ENCODE peak calls at places on chromosomes 1 and 21, in eight cellular contexts. L is T-helper 2 cell, Y is A549, P is HT1080, H is cardiac fibroblast, B is fibroblast of mammary gland, N is AG04450, C is neuronal stem cell. G is an unnamed sample.

GRCh38 chr1:42210421-42211133 is 46.0 kb upstream of the GUCA2A start:
- DNase-seq in L (no peak), Y (no peak), P (peak; percentile 87), H (peak; percentile 36), B (peak; percentile 74), N (no peak), C (no peak), G (no peak)

GRCh38 chr1:73065585-73065984 is 783.2 kb upstream of the NEGR1 start:
- DNase-seq in L (no peak), Y (no peak), P (no peak), H (no peak), B (no peak), N (no peak), C (peak; percentile 75), G (no peak)

GRCh38 chr1:204842892-204843291 is 27.8 kb upstream of the NFASC start:
- DNase-seq in L (no peak), Y (no peak), P (peak; percentile 34), H (no peak), B (peak; percentile 7), N (no peak), C (no peak), G (no peak)

GRCh38 chr1:35707253-35708178 is 11.2 kb downstream of the C1orf216 start:
- DNase-seq in L (peak; percentile 11), Y (no peak), P (no peak), H (no peak), B (no peak), N (no peak), C (peak; percentile 81), G (peak; percentile 33)

GRCh38 chr1:102772831-102773230 is 335.5 kb downstream of the COL11A1 start:
- DNase-seq in L (no peak), Y (peak; percentile 13), P (no peak), H (no peak), B (no peak), N (no peak), C (no peak), G (no peak)

GRCh38 chr21:42478504-42478903 is 17.5 kb downstream of the RSPH1 start:
- DNase-seq in L (no peak), Y (no peak), P (no peak), H (no peak), B (no peak), N (no peak), C (no peak), G (no peak)

GRCh38 chr1:54811739-54812655 is 10.9 kb upstream of the TTC22 start:
- DNase-seq in L (no peak), Y (no peak), P (no peak), H (no peak), B (no peak), N (no peak), C (no peak), G (no peak)

GRCh38 chr1:20057886-20058420 is 12.0 kb upstream of the PLA2G5 start:
- DNase-seq in L (no peak), Y (no peak), P (no peak), H (no peak), B (no peak), N (no peak), C (no peak), G (no peak)

GRCh38 chr1:78114034-78114956 is 68.5 kb downstream of the GIPC2 start:
- DNase-seq in L (peak; percentile 23), Y (peak; percentile 70), P (peak; percentile 75), H (peak; percentile 89), B (peak; percentile 88), N (peak; percentile 53), C (peak; percentile 63), G (no peak)

GRCh38 chr1:156391145-156391677 is 22.2 kb downstream of the RHBG start:
- DNase-seq in L (no peak), Y (no peak), P (no peak), H (no peak), B (no peak), N (no peak), C (no peak), G (no peak)

GRCh38 chr21:29053656-29054055 is 19.8 kb downstream of the CCT8 start:
- DNase-seq in L (no peak), Y (no peak), P (no peak), H (no peak), B (no peak), N (peak; percentile 18), C (no peak), G (no peak)

GRCh38 chr1:108750476-108751191 is 4.2 kb downstream of the STXBP3 start:
- DNase-seq in L (no peak), Y (no peak), P (no peak), H (no peak), B (peak; percentile 14), N (no peak), C (no peak), G (no peak)

GRCh38 chr1:6534248-6534647 is 20.1 kb downstream of the NOL9 start:
- DNase-seq in L (no peak), Y (no peak), P (no peak), H (no peak), B (no peak), N (no peak), C (no peak), G (no peak)

GRCh38 chr21:22842875-22843274 is 1844.7 kb downstream of the NCAM2 start:
- DNase-seq in L (no peak), Y (no peak), P (no peak), H (no peak), B (no peak), N (no peak), C (no peak), G (no peak)

GRCh38 chr1:24805534-24806301 is 60.5 kb downstream of the CLIC4 start:
- DNase-seq in L (no peak), Y (no peak), P (peak; percentile 76), H (peak; percentile 74), B (peak; percentile 85), N (peak; percentile 42), C (no peak), G (no peak)

GRCh38 chr1:101112051-101112770 is 86.6 kb upstream of the DPH5 start:
- DNase-seq in L (peak; percentile 61), Y (no peak), P (no peak), H (peak; percentile 12), B (no peak), N (no peak), C (no peak), G (peak; percentile 36)

GRCh38 chr21:42650033-42650370 is 3.4 kb upstream of the PDE9A start:
- DNase-seq in L (no peak), Y (no peak), P (no peak), H (no peak), B (no peak), N (no peak), C (no peak), G (no peak)

GRCh38 chr1:40701684-40702083 is 10.2 kb downstream of the NFYC start:
- DNase-seq in L (no peak), Y (no peak), P (no peak), H (no peak), B (no peak), N (no peak), C (no peak), G (no peak)

GRCh38 chr1:182888736-182889531 is 49.8 kb downstream of the DHX9 start:
- DNase-seq in L (no peak), Y (no peak), P (no peak), H (no peak), B (peak; percentile 45), N (no peak), C (no peak), G (no peak)

GRCh38 chr1:246838118-246838456 is 93.7 kb downstream of the AHCTF1 start:
- DNase-seq in L (no peak), Y (no peak), P (no peak), H (no peak), B (no peak), N (no peak), C (no peak), G (no peak)

GRCh38 chr1:25541889-25542658 is 1.3 kb upstream of the LDLRAP1 start:
- DNase-seq in L (no peak), Y (no peak), P (no peak), H (no peak), B (no peak), N (no peak), C (no peak), G (no peak)

GRCh38 chr1:162003061-162003824 is 20.4 kb downstream of the OLFML2B start:
- DNase-seq in L (no peak), Y (no peak), P (peak; percentile 99), H (peak; percentile 79), B (peak; percentile 99), N (peak; percentile 70), C (no peak), G (no peak)

GRCh38 chr1:218481116-218481775 is 136.1 kb downstream of the TGFB2 start:
- DNase-seq in L (no peak), Y (peak; percentile 73), P (no peak), H (peak; percentile 51), B (no peak), N (no peak), C (no peak), G (no peak)

GRCh38 chr1:204203206-204203767 is 7.0 kb upstream of the KISS1 start:
- DNase-seq in L (no peak), Y (no peak), P (no peak), H (no peak), B (no peak), N (no peak), C (no peak), G (no peak)

GRCh38 chr1:194598098-194598497 is 1411.7 kb upstream of the B3GALT2 start:
- DNase-seq in L (no peak), Y (no peak), P (no peak), H (peak; percentile 0), B (no peak), N (no peak), C (peak; percentile 0), G (no peak)

GRCh38 chr1:3978928-3979325 is 78.9 kb upstream of the C1orf174 start:
- DNase-seq in L (no peak), Y (no peak), P (no peak), H (no peak), B (no peak), N (no peak), C (no peak), G (no peak)

GRCh38 chr1:16018749-16019515 is 1.1 kb upstream of the HSPB7 start:
- DNase-seq in L (no peak), Y (no peak), P (no peak), H (no peak), B (no peak), N (no peak), C (no peak), G (no peak)

GRCh38 chr21:37529649-37530048 is 163.1 kb downstream of the DYRK1A start:
- DNase-seq in L (no peak), Y (no peak), P (no peak), H (no peak), B (no peak), N (no peak), C (no peak), G (no peak)

G was measured in right lobe of liver.